ENCODE peak calls at places on chromosomes 2 and 18, in five cellular contexts. One of them, this sample, is unnamed. For H3K4me1, the result is how much of the 10 kb centered on the place peaks cover.

GRCh38 chr2:12910431-12910830 is 193.7 kb downstream of the TRIB2 start:
- DNase-seq in GM23338: no peak
- DNase-seq in HepG2: no peak
- DNase-seq in GM23248: no peak
- DNase-seq in fibroblast of lung: peak
- DNase-seq in this sample: no peak

GRCh38 chr2:229257980-229258379 is 13.1 kb downstream of the PID1 start:
- DNase-seq in GM23338: no peak
- DNase-seq in HepG2: no peak
- DNase-seq in GM23248: no peak
- DNase-seq in fibroblast of lung: no peak
- DNase-seq in this sample: no peak

GRCh38 chr2:7900593-7900992 is 781.3 kb upstream of the ID2 start:
- DNase-seq in GM23338: no peak
- DNase-seq in HepG2: no peak
- DNase-seq in GM23248: peak
- DNase-seq in fibroblast of lung: peak
- DNase-seq in this sample: no peak

GRCh38 chr2:109304731-109305470 is 175.9 kb downstream of the SH3RF3 start:
- DNase-seq in GM23338: no peak
- DNase-seq in HepG2: no peak
- DNase-seq in GM23248: no peak
- DNase-seq in fibroblast of lung: no peak
- DNase-seq in this sample: no peak

GRCh38 chr2:183179156-183179555 is 54.9 kb downstream of the NUP35 start:
- DNase-seq in GM23338: no peak
- DNase-seq in HepG2: no peak
- DNase-seq in GM23248: peak
- DNase-seq in fibroblast of lung: peak
- DNase-seq in this sample: no peak

GRCh38 chr2:6914829-6915228 is 2.4 kb upstream of the RNF144A start:
- DNase-seq in GM23338: no peak
- DNase-seq in HepG2: no peak
- DNase-seq in GM23248: peak
- DNase-seq in fibroblast of lung: peak
- DNase-seq in this sample: no peak

GRCh38 chr2:19652811-19653210 is 249.0 kb downstream of the TTC32 start:
- DNase-seq in GM23338: no peak
- DNase-seq in HepG2: no peak
- DNase-seq in GM23248: no peak
- DNase-seq in fibroblast of lung: peak
- DNase-seq in this sample: no peak

GRCh38 chr2:68516051-68516771 is 48.8 kb downstream of the APLF start:
- DNase-seq in GM23338: no peak
- DNase-seq in HepG2: no peak
- DNase-seq in GM23248: no peak
- DNase-seq in fibroblast of lung: no peak
- DNase-seq in this sample: no peak

GRCh38 chr2:74921236-74921736 is 37.2 kb upstream of the POLE4 start:
- DNase-seq in GM23338: peak
- DNase-seq in HepG2: peak
- DNase-seq in GM23248: no peak
- DNase-seq in fibroblast of lung: no peak
- DNase-seq in this sample: no peak

GRCh38 chr2:242004223-242004901 is 134.8 kb downstream of the RTP5 start:
- DNase-seq in GM23338: no peak
- DNase-seq in HepG2: no peak
- DNase-seq in GM23248: no peak
- DNase-seq in fibroblast of lung: no peak
- DNase-seq in this sample: no peak

GRCh38 chr2:36235877-36236276 is 119.7 kb upstream of the CRIM1 start:
- DNase-seq in GM23338: no peak
- DNase-seq in HepG2: no peak
- DNase-seq in GM23248: no peak
- DNase-seq in fibroblast of lung: no peak
- DNase-seq in this sample: no peak

GRCh38 chr2:7794916-7795315 is 877.7 kb downstream of the RNF144A start:
- DNase-seq in GM23338: no peak
- DNase-seq in HepG2: no peak
- DNase-seq in GM23248: no peak
- DNase-seq in fibroblast of lung: peak
- DNase-seq in this sample: no peak

GRCh38 chr2:217049931-217050330 is 190.1 kb upstream of the TNP1 start:
- DNase-seq in GM23338: no peak
- DNase-seq in HepG2: no peak
- DNase-seq in GM23248: peak
- DNase-seq in fibroblast of lung: no peak
- DNase-seq in this sample: no peak

GRCh38 chr2:31287681-31288080 is 53.7 kb downstream of the EHD3 start:
- DNase-seq in GM23338: no peak
- DNase-seq in HepG2: no peak
- DNase-seq in GM23248: peak
- DNase-seq in fibroblast of lung: no peak
- DNase-seq in this sample: peak

GRCh38 chr18:21458322-21458721 is 142.2 kb downstream of the ESCO1 start:
- DNase-seq in GM23338: no peak
- DNase-seq in HepG2: no peak
- DNase-seq in GM23248: no peak
- DNase-seq in fibroblast of lung: no peak
- DNase-seq in this sample: no peak

GRCh38 chr2:96807127-96807471 is 9.0 kb upstream of the CNNM3 start:
- DNase-seq in GM23338: no peak
- DNase-seq in HepG2: no peak
- DNase-seq in GM23248: no peak
- DNase-seq in fibroblast of lung: no peak
- DNase-seq in this sample: no peak

GRCh38 chr2:141888987-141889555 is 241.7 kb downstream of the LRP1B start:
- DNase-seq in GM23338: no peak
- DNase-seq in HepG2: no peak
- DNase-seq in GM23248: no peak
- DNase-seq in fibroblast of lung: no peak
- DNase-seq in this sample: no peak

GRCh38 chr2:190856985-190857384 is 23.6 kb upstream of the GLS start:
- DNase-seq in GM23338: no peak
- DNase-seq in HepG2: no peak
- DNase-seq in GM23248: no peak
- DNase-seq in fibroblast of lung: no peak
- DNase-seq in this sample: no peak

GRCh38 chr2:144137705-144138428 is 382.1 kb downstream of the ZEB2 start:
- DNase-seq in GM23338: no peak
- DNase-seq in HepG2: peak
- DNase-seq in GM23248: peak
- DNase-seq in fibroblast of lung: peak
- DNase-seq in this sample: no peak

GRCh38 chr2:202002381-202002780 is 31.3 kb upstream of the FZD7 start:
- DNase-seq in GM23338: peak
- DNase-seq in HepG2: no peak
- DNase-seq in GM23248: no peak
- DNase-seq in fibroblast of lung: no peak
- DNase-seq in this sample: no peak

GRCh38 chr2:209314641-209315040 is 109.2 kb upstream of the MAP2 start:
- DNase-seq in GM23338: no peak
- DNase-seq in HepG2: no peak
- DNase-seq in GM23248: peak
- DNase-seq in fibroblast of lung: peak
- DNase-seq in this sample: no peak

GRCh38 chr2:221924551-221924950 is 352.4 kb upstream of the EPHA4 start:
- DNase-seq in GM23338: no peak
- DNase-seq in HepG2: no peak
- DNase-seq in GM23248: no peak
- DNase-seq in fibroblast of lung: no peak
- DNase-seq in this sample: no peak

GRCh38 chr2:195410272-195410671 is 246.8 kb upstream of the SLC39A10 start:
- DNase-seq in GM23338: peak
- DNase-seq in HepG2: no peak
- DNase-seq in GM23248: no peak
- DNase-seq in fibroblast of lung: no peak
- DNase-seq in this sample: no peak

GRCh38 chr2:224260605-224261004 is 141.3 kb downstream of the FAM124B start:
- DNase-seq in GM23338: no peak
- DNase-seq in HepG2: no peak
- DNase-seq in GM23248: no peak
- DNase-seq in fibroblast of lung: no peak
- DNase-seq in this sample: peak

GRCh38 chr2:183347969-183348368 is 223.7 kb downstream of the NUP35 start:
- DNase-seq in GM23338: no peak
- DNase-seq in HepG2: no peak
- DNase-seq in GM23248: no peak
- DNase-seq in fibroblast of lung: no peak
- DNase-seq in this sample: no peak

GRCh38 chr2:120227111-120227991 is 4.2 kb upstream of the TMEM185B start:
- DNase-seq in GM23338: no peak
- DNase-seq in HepG2: peak
- DNase-seq in GM23248: no peak
- DNase-seq in fibroblast of lung: no peak
- DNase-seq in this sample: no peak
- H3K4me1 ChIP-seq in GM23338: under half
- H3K4me1 ChIP-seq in HepG2: half or more
- H3K4me1 ChIP-seq in GM23248: under half
- H3K4me1 ChIP-seq in fibroblast of lung: under half
- H3K4me1 ChIP-seq in this sample: under half

GRCh38 chr18:44681611-44682010 is 923 bp downstream of the SETBP1 start:
- DNase-seq in GM23338: no peak
- DNase-seq in HepG2: no peak
- DNase-seq in GM23248: no peak
- DNase-seq in fibroblast of lung: no peak
- DNase-seq in this sample: peak
- TF ChIP-seq EZH2 in GM23338: no peak
- TF ChIP-seq EZH2 in HepG2: no peak
- TF ChIP-seq EZH2 in GM23248: no peak
- TF ChIP-seq EZH2 in fibroblast of lung: no peak
- TF ChIP-seq EZH2 in this sample: no peak

GRCh38 chr18:3264362-3264761 is 2.4 kb downstream of the MYL12B start:
- DNase-seq in GM23338: no peak
- DNase-seq in HepG2: peak
- DNase-seq in GM23248: peak
- DNase-seq in fibroblast of lung: no peak
- DNase-seq in this sample: no peak
- H3K4me1 ChIP-seq in GM23338: under half
- H3K4me1 ChIP-seq in HepG2: half or more
- H3K4me1 ChIP-seq in GM23248: half or more
- H3K4me1 ChIP-seq in fibroblast of lung: under half
- H3K4me1 ChIP-seq in this sample: under half

DNA sequence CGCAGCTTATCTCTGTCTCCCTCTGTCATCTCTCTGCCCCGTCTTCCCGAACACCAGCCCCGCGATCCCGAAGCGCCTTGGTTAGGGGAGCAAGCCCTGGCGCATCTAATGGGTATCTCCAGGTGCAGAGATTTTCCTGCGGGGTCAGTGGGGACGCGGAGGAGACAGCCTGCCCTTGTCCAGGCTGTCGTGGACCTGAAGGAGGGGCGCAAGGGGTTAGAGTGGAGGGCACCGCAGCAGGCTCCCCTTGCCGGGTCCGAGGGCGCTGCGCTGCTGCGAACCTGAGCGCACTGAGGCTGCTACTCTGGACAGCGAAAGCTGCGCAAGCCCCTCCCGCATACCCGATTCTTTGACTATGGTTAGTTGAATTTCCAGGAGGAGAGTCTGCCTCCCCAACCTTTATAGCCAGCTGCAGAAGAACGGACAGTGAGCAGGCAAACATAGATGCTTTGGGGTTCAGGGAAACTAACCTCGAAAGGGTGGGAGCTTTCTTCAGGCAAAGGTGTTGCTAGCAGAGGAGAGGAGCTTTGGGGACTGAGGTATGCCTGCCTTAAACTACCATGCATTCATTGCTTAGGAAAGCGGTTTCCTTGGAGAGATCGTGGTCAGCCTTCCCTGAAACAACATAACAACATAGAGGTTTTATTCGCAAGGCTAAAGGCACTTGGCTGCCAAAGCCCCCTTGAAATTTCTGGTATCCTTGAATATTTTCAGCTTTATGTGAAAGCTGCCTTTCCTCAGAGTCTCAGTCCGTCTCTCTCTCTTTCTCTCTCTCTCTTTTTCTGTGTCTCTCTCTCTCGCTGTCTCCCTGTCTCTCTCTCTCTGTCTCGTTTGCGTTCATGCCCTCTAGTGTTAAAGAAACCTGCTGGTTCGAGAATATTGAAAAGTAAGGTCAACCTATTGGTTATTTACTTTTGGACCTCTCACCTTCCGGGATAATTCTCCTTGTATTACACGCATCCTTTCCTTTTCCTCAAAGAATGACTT is 1.6 kb downstream of the GALNT13 start:
- DNase-seq in GM23338: peak
- DNase-seq in HepG2: no peak
- DNase-seq in GM23248: no peak
- DNase-seq in fibroblast of lung: peak
- DNase-seq in this sample: no peak
- TF ChIP-seq EZH2 in GM23338: no peak
- TF ChIP-seq EZH2 in HepG2: no peak
- TF ChIP-seq EZH2 in GM23248: no peak
- TF ChIP-seq EZH2 in fibroblast of lung: no peak
- TF ChIP-seq EZH2 in this sample: peak

GRCh38 chr18:48990497-48991298 is 39.9 kb upstream of the SMAD7 start:
- DNase-seq in GM23338: no peak
- DNase-seq in HepG2: peak
- DNase-seq in GM23248: peak
- DNase-seq in fibroblast of lung: peak
- DNase-seq in this sample: no peak

GRCh38 chr18:48986851-48987761 is 36.3 kb upstream of the SMAD7 start:
- DNase-seq in GM23338: no peak
- DNase-seq in HepG2: no peak
- DNase-seq in GM23248: no peak
- DNase-seq in fibroblast of lung: no peak
- DNase-seq in this sample: no peak

GRCh38 chr18:48989304-48990284 is 38.8 kb upstream of the SMAD7 start:
- DNase-seq in GM23338: no peak
- DNase-seq in HepG2: peak
- DNase-seq in GM23248: no peak
- DNase-seq in fibroblast of lung: no peak
- DNase-seq in this sample: no peak

GRCh38 chr18:48987821-48988220 is 37.1 kb upstream of the SMAD7 start:
- DNase-seq in GM23338: no peak
- DNase-seq in HepG2: peak
- DNase-seq in GM23248: no peak
- DNase-seq in fibroblast of lung: no peak
- DNase-seq in this sample: no peak

DNA sequence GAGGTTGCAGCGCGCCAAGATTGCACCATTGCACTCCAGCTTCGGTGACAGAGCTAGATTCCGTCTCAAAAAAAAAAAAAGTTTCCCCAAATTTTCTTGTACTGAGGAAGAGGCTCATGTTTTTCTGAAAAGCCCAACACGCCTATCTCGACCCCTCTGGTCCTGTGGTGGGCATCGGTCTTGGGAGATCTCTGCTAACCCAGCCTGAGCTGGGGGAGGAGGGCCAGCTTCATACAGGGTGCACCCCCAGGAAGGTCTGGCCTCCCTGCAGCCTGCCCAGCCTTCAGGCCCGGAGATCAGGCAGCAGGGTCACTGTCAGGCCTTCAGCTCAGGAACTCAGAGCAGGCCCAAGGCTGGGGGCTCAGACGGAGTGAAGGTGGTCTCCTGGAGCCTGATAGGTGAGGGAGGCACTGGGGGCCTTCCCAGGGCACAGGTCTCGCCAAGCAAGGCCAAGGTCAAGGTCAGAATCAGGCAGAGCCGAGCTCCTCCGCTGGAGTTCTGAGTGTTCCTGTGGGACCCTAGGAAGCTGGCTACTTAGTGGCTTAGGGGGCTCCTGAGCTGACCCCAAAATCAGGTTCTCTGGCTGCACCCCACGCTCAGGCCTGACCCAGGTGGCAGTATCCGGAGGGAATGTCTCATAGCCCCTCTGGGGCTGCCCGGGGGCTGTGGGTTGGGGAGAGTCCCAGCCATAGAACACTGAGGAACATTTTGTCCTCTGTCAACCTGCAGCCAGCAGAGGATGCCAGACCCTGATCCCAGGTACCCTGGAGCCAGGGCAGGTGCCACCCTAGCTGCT is 37.9 kb upstream of the SMAD7 start:
- DNase-seq in GM23338: no peak
- DNase-seq in HepG2: no peak
- DNase-seq in GM23248: no peak
- DNase-seq in fibroblast of lung: no peak
- DNase-seq in this sample: no peak
- H3K4me1 ChIP-seq in GM23338: under half
- H3K4me1 ChIP-seq in HepG2: half or more
- H3K4me1 ChIP-seq in GM23248: under half
- H3K4me1 ChIP-seq in fibroblast of lung: under half
- H3K4me1 ChIP-seq in this sample: under half